ENCODE peak calls at places on chromosome 20, in seven cellular contexts. One of them, this sample, is unnamed.

GRCh38 chr20:32040142-32040953 is 11.7 kb upstream of the HCK start:
- DNase-seq in AG10803: no peak
- DNase-seq in heart right ventricle: no peak
- DNase-seq in H9: no peak
- DNase-seq in A549: no peak
- DNase-seq in foreskin fibroblast: no peak
- DNase-seq in IMR-90: no peak
- DNase-seq in this sample: no peak

GRCh38 chr20:35339007-35339406 is 46.8 kb upstream of the FAM83C start:
- DNase-seq in AG10803: peak; percentile 97
- DNase-seq in heart right ventricle: no peak
- DNase-seq in H9: no peak
- DNase-seq in A549: no peak
- DNase-seq in foreskin fibroblast: peak; percentile 92
- DNase-seq in IMR-90: peak; percentile 99
- DNase-seq in this sample: peak; percentile 78

GRCh38 chr20:11338506-11339306 is 579.0 kb upstream of the BTBD3 start:
- DNase-seq in AG10803: no peak
- DNase-seq in heart right ventricle: no peak
- DNase-seq in H9: no peak
- DNase-seq in A549: no peak
- DNase-seq in foreskin fibroblast: no peak
- DNase-seq in IMR-90: peak; percentile 74
- DNase-seq in this sample: peak; percentile 33

GRCh38 chr20:59792300-59792699 is 141.1 kb downstream of the SYCP2 start:
- DNase-seq in AG10803: no peak
- DNase-seq in heart right ventricle: no peak
- DNase-seq in H9: no peak
- DNase-seq in A549: no peak
- DNase-seq in foreskin fibroblast: no peak
- DNase-seq in IMR-90: no peak
- DNase-seq in this sample: no peak

GRCh38 chr20:5933802-5934436 is 16.4 kb downstream of the TRMT6 start:
- DNase-seq in AG10803: no peak
- DNase-seq in heart right ventricle: peak; percentile 7
- DNase-seq in H9: no peak
- DNase-seq in A549: peak; percentile 41
- DNase-seq in foreskin fibroblast: no peak
- DNase-seq in IMR-90: no peak
- DNase-seq in this sample: peak; percentile 36

GRCh38 chr20:5658897-5659296 is 91.3 kb upstream of the SHLD1 start:
- DNase-seq in AG10803: peak; percentile 86
- DNase-seq in heart right ventricle: peak; percentile 63
- DNase-seq in H9: no peak
- DNase-seq in A549: peak; percentile 68
- DNase-seq in foreskin fibroblast: peak; percentile 59
- DNase-seq in IMR-90: peak; percentile 91
- DNase-seq in this sample: peak; percentile 97

GRCh38 chr20:13231031-13231752 is 10.1 kb downstream of the ISM1 start:
- DNase-seq in AG10803: no peak
- DNase-seq in heart right ventricle: no peak
- DNase-seq in H9: no peak
- DNase-seq in A549: no peak
- DNase-seq in foreskin fibroblast: peak; percentile 81
- DNase-seq in IMR-90: peak; percentile 28
- DNase-seq in this sample: no peak

GRCh38 chr20:18057106-18057993 is at the start of gene OVOL2:
- DNase-seq in AG10803: no peak
- DNase-seq in heart right ventricle: no peak
- DNase-seq in H9: peak; percentile 88
- DNase-seq in A549: no peak
- DNase-seq in foreskin fibroblast: no peak
- DNase-seq in IMR-90: no peak
- DNase-seq in this sample: peak; percentile 2

GRCh38 chr20:47274449-47275108 is 81.9 kb downstream of the ZMYND8 start:
- DNase-seq in AG10803: peak; percentile 93
- DNase-seq in heart right ventricle: no peak
- DNase-seq in H9: no peak
- DNase-seq in A549: peak; percentile 93
- DNase-seq in foreskin fibroblast: peak; percentile 90
- DNase-seq in IMR-90: peak; percentile 97
- DNase-seq in this sample: peak; percentile 95

GRCh38 chr20:41509316-41509715 is 108.9 kb downstream of the CHD6 start:
- DNase-seq in AG10803: no peak
- DNase-seq in heart right ventricle: no peak
- DNase-seq in H9: no peak
- DNase-seq in A549: no peak
- DNase-seq in foreskin fibroblast: no peak
- DNase-seq in IMR-90: no peak
- DNase-seq in this sample: no peak

GRCh38 chr20:22459754-22460153 is 124.6 kb downstream of the FOXA2 start:
- DNase-seq in AG10803: no peak
- DNase-seq in heart right ventricle: no peak
- DNase-seq in H9: no peak
- DNase-seq in A549: no peak
- DNase-seq in foreskin fibroblast: no peak
- DNase-seq in IMR-90: no peak
- DNase-seq in this sample: no peak

GRCh38 chr20:51043811-51044210 is 20.9 kb upstream of the KCNG1 start:
- DNase-seq in AG10803: peak; percentile 63
- DNase-seq in heart right ventricle: no peak
- DNase-seq in H9: no peak
- DNase-seq in A549: no peak
- DNase-seq in foreskin fibroblast: peak; percentile 47
- DNase-seq in IMR-90: peak; percentile 84
- DNase-seq in this sample: no peak

GRCh38 chr20:5030348-5031205 is 29.3 kb upstream of the SLC23A2 start:
- DNase-seq in AG10803: no peak
- DNase-seq in heart right ventricle: no peak
- DNase-seq in H9: no peak
- DNase-seq in A549: no peak
- DNase-seq in foreskin fibroblast: no peak
- DNase-seq in IMR-90: no peak
- DNase-seq in this sample: no peak

GRCh38 chr20:59185809-59186208 is 22.2 kb downstream of the ZNF831 start:
- DNase-seq in AG10803: no peak
- DNase-seq in heart right ventricle: no peak
- DNase-seq in H9: no peak
- DNase-seq in A549: no peak
- DNase-seq in foreskin fibroblast: no peak
- DNase-seq in IMR-90: no peak
- DNase-seq in this sample: no peak

GRCh38 chr20:24097051-24097450 is 108.5 kb upstream of the GGTLC1 start:
- DNase-seq in AG10803: no peak
- DNase-seq in heart right ventricle: no peak
- DNase-seq in H9: no peak
- DNase-seq in A549: no peak
- DNase-seq in foreskin fibroblast: no peak
- DNase-seq in IMR-90: no peak
- DNase-seq in this sample: peak; percentile 45

GRCh38 chr20:13396036-13396435 is 175.0 kb downstream of the ISM1 start:
- DNase-seq in AG10803: peak; percentile 83
- DNase-seq in heart right ventricle: no peak
- DNase-seq in H9: no peak
- DNase-seq in A549: no peak
- DNase-seq in foreskin fibroblast: no peak
- DNase-seq in IMR-90: peak; percentile 56
- DNase-seq in this sample: peak; percentile 10

GRCh38 chr20:7379206-7379605 is 561.1 kb downstream of the HAO1 start:
- DNase-seq in AG10803: no peak
- DNase-seq in heart right ventricle: no peak
- DNase-seq in H9: no peak
- DNase-seq in A549: no peak
- DNase-seq in foreskin fibroblast: no peak
- DNase-seq in IMR-90: no peak
- DNase-seq in this sample: no peak

GRCh38 chr20:23048283-23049200 is 930 bp downstream of the THBD start:
- DNase-seq in AG10803: peak; percentile 50
- DNase-seq in heart right ventricle: peak; percentile 50
- DNase-seq in H9: peak; percentile 80
- DNase-seq in A549: peak; percentile 76
- DNase-seq in foreskin fibroblast: peak; percentile 33
- DNase-seq in IMR-90: peak; percentile 1
- DNase-seq in this sample: peak; percentile 49

GRCh38 chr20:56091635-56092180 is 86.4 kb upstream of the CBLN4 start:
- DNase-seq in AG10803: no peak
- DNase-seq in heart right ventricle: no peak
- DNase-seq in H9: no peak
- DNase-seq in A549: no peak
- DNase-seq in foreskin fibroblast: no peak
- DNase-seq in IMR-90: no peak
- DNase-seq in this sample: no peak

GRCh38 chr20:13749811-13750210 is 34.9 kb downstream of the ESF1 start:
- DNase-seq in AG10803: no peak
- DNase-seq in heart right ventricle: no peak
- DNase-seq in H9: no peak
- DNase-seq in A549: no peak
- DNase-seq in foreskin fibroblast: no peak
- DNase-seq in IMR-90: no peak
- DNase-seq in this sample: no peak

GRCh38 chr20:21099653-21100589 is 6.2 kb downstream of the LINC00237 start:
- DNase-seq in AG10803: peak; percentile 12
- DNase-seq in heart right ventricle: no peak
- DNase-seq in H9: peak; percentile 52
- DNase-seq in A549: no peak
- DNase-seq in foreskin fibroblast: no peak
- DNase-seq in IMR-90: peak; percentile 4
- DNase-seq in this sample: peak; percentile 10

DNA sequence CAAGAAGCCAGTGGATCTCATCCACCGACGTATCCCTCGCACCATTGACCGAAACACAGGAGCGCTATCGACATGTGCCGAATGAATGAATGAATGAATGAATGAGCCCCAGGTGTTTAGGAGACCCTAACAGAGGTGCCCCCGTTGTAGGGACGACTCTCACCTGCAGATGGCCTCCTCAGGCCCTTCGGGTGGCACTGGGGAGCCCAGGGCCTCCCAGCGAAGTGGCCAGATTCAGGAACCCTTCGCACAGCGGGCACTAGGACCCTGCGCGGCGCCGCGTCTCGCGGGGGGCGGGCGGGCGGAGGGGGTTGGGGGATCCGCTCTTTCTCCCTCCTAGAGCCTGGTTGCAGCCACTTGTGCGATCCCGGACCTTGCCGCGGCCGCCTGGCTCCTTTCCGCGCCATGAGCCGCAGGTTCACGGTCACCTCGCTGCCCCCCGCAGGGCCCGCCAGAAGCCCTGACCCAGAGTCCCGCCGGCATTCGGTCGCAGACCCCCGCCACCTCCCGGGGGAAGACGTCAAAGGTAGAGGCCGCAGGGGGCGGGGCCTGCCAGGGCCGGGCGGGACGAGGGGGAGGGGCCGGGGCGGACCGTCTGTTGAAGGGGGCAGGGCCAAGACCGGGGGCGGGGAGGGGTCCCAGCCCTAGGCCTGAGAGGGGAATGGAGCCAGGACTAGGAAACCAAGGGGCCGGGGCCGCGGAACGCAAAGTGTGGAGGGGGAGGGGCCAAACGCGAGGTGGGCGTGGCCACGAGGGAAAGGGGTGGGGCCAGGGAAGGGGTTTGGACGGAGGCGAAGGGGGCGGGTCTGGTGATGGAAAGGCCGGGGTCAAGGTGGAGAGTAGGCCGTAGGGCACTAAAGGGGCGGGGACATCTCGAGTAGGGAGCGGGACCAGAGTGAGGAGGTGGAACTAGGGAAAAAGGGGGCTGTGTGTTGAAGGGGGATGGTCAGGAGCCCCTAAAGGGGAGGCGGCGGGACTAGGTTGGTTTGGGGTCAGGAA is 7.4 kb upstream of the SLC12A5 start:
- DNase-seq in AG10803: no peak
- DNase-seq in heart right ventricle: no peak
- DNase-seq in H9: peak; percentile 98
- DNase-seq in A549: peak; percentile 69
- DNase-seq in foreskin fibroblast: no peak
- DNase-seq in IMR-90: no peak
- DNase-seq in this sample: peak; percentile 29
- TF ChIP-seq CTCF in AG10803: no peak
- TF ChIP-seq CTCF in heart right ventricle: no peak
- TF ChIP-seq CTCF in H9: peak; percentile 49
- TF ChIP-seq CTCF in A549: peak; percentile 13
- TF ChIP-seq CTCF in foreskin fibroblast: no peak
- TF ChIP-seq CTCF in IMR-90: no peak
- TF ChIP-seq CTCF in this sample: no peak

GRCh38 chr20:62572980-62573379 is 69.3 kb upstream of the SLCO4A1 start:
- DNase-seq in AG10803: no peak
- DNase-seq in heart right ventricle: no peak
- DNase-seq in H9: no peak
- DNase-seq in A549: no peak
- DNase-seq in foreskin fibroblast: no peak
- DNase-seq in IMR-90: no peak
- DNase-seq in this sample: no peak
- TF ChIP-seq CTCF in AG10803: no peak
- TF ChIP-seq CTCF in heart right ventricle: no peak
- TF ChIP-seq CTCF in H9: no peak
- TF ChIP-seq CTCF in A549: no peak
- TF ChIP-seq CTCF in foreskin fibroblast: no peak
- TF ChIP-seq CTCF in IMR-90: no peak
- TF ChIP-seq CTCF in this sample: no peak

GRCh38 chr20:45890077-45890996 is 671 bp downstream of the NEURL2 start:
- DNase-seq in AG10803: peak; percentile 76
- DNase-seq in heart right ventricle: peak; percentile 87
- DNase-seq in H9: peak; percentile 90
- DNase-seq in A549: peak; percentile 35
- DNase-seq in foreskin fibroblast: peak; percentile 77
- DNase-seq in IMR-90: peak; percentile 78
- DNase-seq in this sample: peak; percentile 86
- TF ChIP-seq CTCF in AG10803: peak; percentile 78
- TF ChIP-seq CTCF in heart right ventricle: peak; percentile 72
- TF ChIP-seq CTCF in H9: peak; percentile 87
- TF ChIP-seq CTCF in A549: peak; percentile 20
- TF ChIP-seq CTCF in foreskin fibroblast: peak; percentile 84
- TF ChIP-seq CTCF in IMR-90: peak; percentile 64
- TF ChIP-seq CTCF in this sample: peak; percentile 77

GRCh38 chr20:57214427-57214826 is 52.0 kb downstream of the BMP7 start:
- DNase-seq in AG10803: no peak
- DNase-seq in heart right ventricle: no peak
- DNase-seq in H9: no peak
- DNase-seq in A549: no peak
- DNase-seq in foreskin fibroblast: no peak
- DNase-seq in IMR-90: no peak
- DNase-seq in this sample: no peak

GRCh38 chr20:57215826-57216471 is 50.5 kb downstream of the BMP7 start:
- DNase-seq in AG10803: no peak
- DNase-seq in heart right ventricle: no peak
- DNase-seq in H9: no peak
- DNase-seq in A549: no peak
- DNase-seq in foreskin fibroblast: no peak
- DNase-seq in IMR-90: no peak
- DNase-seq in this sample: no peak

GRCh38 chr20:57213924-57214323 is 52.5 kb downstream of the BMP7 start:
- DNase-seq in AG10803: no peak
- DNase-seq in heart right ventricle: no peak
- DNase-seq in H9: no peak
- DNase-seq in A549: no peak
- DNase-seq in foreskin fibroblast: no peak
- DNase-seq in IMR-90: no peak
- DNase-seq in this sample: no peak

GRCh38 chr20:57215426-57215825 is 51.0 kb downstream of the BMP7 start:
- DNase-seq in AG10803: no peak
- DNase-seq in heart right ventricle: no peak
- DNase-seq in H9: no peak
- DNase-seq in A549: no peak
- DNase-seq in foreskin fibroblast: no peak
- DNase-seq in IMR-90: no peak
- DNase-seq in this sample: no peak

GRCh38 chr20:57214948-57215347 is 51.5 kb downstream of the BMP7 start:
- DNase-seq in AG10803: no peak
- DNase-seq in heart right ventricle: no peak
- DNase-seq in H9: no peak
- DNase-seq in A549: no peak
- DNase-seq in foreskin fibroblast: no peak
- DNase-seq in IMR-90: no peak
- DNase-seq in this sample: no peak
- TF ChIP-seq CTCF in AG10803: no peak
- TF ChIP-seq CTCF in heart right ventricle: no peak
- TF ChIP-seq CTCF in H9: no peak
- TF ChIP-seq CTCF in A549: no peak
- TF ChIP-seq CTCF in foreskin fibroblast: no peak
- TF ChIP-seq CTCF in IMR-90: no peak
- TF ChIP-seq CTCF in this sample: no peak